ENCODE peak calls at places on chromosomes 3 and 15, in ten cellular contexts. H is HFF-Myc; O is cardiac muscle cell; T is Caco-2; S is testis; U is heart right ventricle; R is CD8-positive, alpha-beta T cell; M is stomach; D is fibroblast of lung; K is lower leg skin. F is an unnamed sample.

GRCh38 chr15:95302206-95302605 is 1028.3 kb upstream of the NR2F2 start:
- DNase-seq in H (no peak), O (no peak), T (no peak), S (no peak), U (no peak), R (no peak), M (no peak), D (no peak), K (no peak), F (no peak)

GRCh38 chr15:90478981-90479481 is 50.7 kb upstream of the CRTC3 start:
- DNase-seq in H (no peak), O (no peak), T (no peak), S (no peak), U (no peak), R (no peak), M (peak; percentile 48), D (peak; percentile 64), K (no peak), F (no peak)

GRCh38 chr3:125589743-125590142 is 5.6 kb downstream of the OSBPL11 start:
- DNase-seq in H (no peak), O (no peak), T (no peak), S (no peak), U (no peak), R (no peak), M (no peak), D (peak; percentile 40), K (no peak), F (no peak)

GRCh38 chr3:10337323-10338163 is 16.6 kb upstream of the SEC13 start:
- DNase-seq in H (no peak), O (no peak), T (no peak), S (no peak), U (no peak), R (no peak), M (no peak), D (no peak), K (no peak), F (no peak)

GRCh38 chr3:130973401-130973800 is 53.2 kb downstream of the ASTE1 start:
- DNase-seq in H (no peak), O (no peak), T (no peak), S (no peak), U (no peak), R (no peak), M (no peak), D (no peak), K (no peak), F (no peak)

GRCh38 chr15:79394231-79394630 is 37.9 kb upstream of the MINAR1 start:
- DNase-seq in H (peak; percentile 5), O (no peak), T (no peak), S (no peak), U (no peak), R (no peak), M (no peak), D (peak; percentile 81), K (no peak), F (peak; percentile 54)

GRCh38 chr3:41575754-41576153 is 376.4 kb downstream of the CTNNB1 start:
- DNase-seq in H (no peak), O (no peak), T (no peak), S (no peak), U (peak; percentile 23), R (no peak), M (no peak), D (no peak), K (no peak), F (no peak)

GRCh38 chr3:11910971-11911531 is 64.4 kb upstream of the TAMM41 start:
- DNase-seq in H (no peak), O (no peak), T (no peak), S (no peak), U (no peak), R (no peak), M (peak; percentile 74), D (no peak), K (peak; percentile 58), F (peak; percentile 55)

GRCh38 chr3:175338775-175339535 is 479.8 kb downstream of the NAALADL2 start:
- DNase-seq in H (peak; percentile 41), O (no peak), T (no peak), S (no peak), U (no peak), R (no peak), M (peak; percentile 26), D (peak; percentile 91), K (no peak), F (peak; percentile 33)

GRCh38 chr3:138062626-138063025 is 52.7 kb downstream of the CLDN18 start:
- DNase-seq in H (no peak), O (no peak), T (no peak), S (no peak), U (no peak), R (no peak), M (no peak), D (peak; percentile 70), K (no peak), F (peak; percentile 46)

DNA sequence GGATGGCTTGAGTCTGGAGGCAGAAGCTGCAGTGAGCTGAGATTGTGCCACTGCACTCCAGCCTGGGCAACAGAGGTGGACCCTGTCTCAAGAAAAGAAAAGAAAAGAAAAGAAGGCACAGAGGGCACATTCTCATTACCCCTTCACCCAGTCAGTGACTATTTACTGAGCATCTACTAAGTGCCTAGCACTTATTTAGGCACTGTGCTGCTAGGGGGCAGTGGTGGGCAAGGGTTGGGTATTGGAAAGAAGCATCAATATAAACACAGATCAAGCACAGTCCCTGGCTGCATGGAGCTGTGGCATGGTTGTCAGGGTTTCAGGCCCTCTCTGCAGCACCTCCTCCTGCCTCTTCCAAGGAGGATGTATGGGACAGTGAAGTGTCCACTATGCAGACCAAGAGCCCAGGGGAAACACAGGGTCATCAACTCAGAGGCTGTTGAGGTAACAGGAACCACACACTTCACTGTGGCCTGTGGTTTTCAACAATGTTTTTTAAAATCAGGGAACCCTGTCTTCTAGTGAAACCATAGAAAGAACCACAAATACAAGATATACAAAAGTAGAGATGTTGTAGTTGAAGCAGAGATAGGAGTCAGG is 138.5 kb downstream of the RAB11A start:
- DNase-seq in H (no peak), O (no peak), T (no peak), S (no peak), U (no peak), R (no peak), M (no peak), D (no peak), K (no peak), F (no peak)
- TF ChIP-seq CTCF in H (no peak), O (no peak), T (no peak), S (no peak), U (no peak), R (no peak), M (no peak), D (no peak), K (no peak), F (no peak)

GRCh38 chr15:69299451-69300128 is 878 bp downstream of the PAQR5 start:
- DNase-seq in H (no peak), O (no peak), T (no peak), S (no peak), U (no peak), R (no peak), M (no peak), D (no peak), K (no peak), F (no peak)

GRCh38 chr15:69300129-69300588 is 1.4 kb downstream of the PAQR5 start:
- DNase-seq in H (no peak), O (no peak), T (no peak), S (no peak), U (no peak), R (no peak), M (peak; percentile 69), D (no peak), K (no peak), F (no peak)

GRCh38 chr15:69297642-69298353 is 914 bp upstream of the PAQR5 start:
- DNase-seq in H (no peak), O (no peak), T (no peak), S (no peak), U (no peak), R (no peak), M (no peak), D (no peak), K (no peak), F (no peak)

GRCh38 chr15:69298354-69298696 is 387 bp upstream of the PAQR5 start:
- DNase-seq in H (no peak), O (no peak), T (no peak), S (no peak), U (no peak), R (no peak), M (no peak), D (no peak), K (no peak), F (no peak)

DNA sequence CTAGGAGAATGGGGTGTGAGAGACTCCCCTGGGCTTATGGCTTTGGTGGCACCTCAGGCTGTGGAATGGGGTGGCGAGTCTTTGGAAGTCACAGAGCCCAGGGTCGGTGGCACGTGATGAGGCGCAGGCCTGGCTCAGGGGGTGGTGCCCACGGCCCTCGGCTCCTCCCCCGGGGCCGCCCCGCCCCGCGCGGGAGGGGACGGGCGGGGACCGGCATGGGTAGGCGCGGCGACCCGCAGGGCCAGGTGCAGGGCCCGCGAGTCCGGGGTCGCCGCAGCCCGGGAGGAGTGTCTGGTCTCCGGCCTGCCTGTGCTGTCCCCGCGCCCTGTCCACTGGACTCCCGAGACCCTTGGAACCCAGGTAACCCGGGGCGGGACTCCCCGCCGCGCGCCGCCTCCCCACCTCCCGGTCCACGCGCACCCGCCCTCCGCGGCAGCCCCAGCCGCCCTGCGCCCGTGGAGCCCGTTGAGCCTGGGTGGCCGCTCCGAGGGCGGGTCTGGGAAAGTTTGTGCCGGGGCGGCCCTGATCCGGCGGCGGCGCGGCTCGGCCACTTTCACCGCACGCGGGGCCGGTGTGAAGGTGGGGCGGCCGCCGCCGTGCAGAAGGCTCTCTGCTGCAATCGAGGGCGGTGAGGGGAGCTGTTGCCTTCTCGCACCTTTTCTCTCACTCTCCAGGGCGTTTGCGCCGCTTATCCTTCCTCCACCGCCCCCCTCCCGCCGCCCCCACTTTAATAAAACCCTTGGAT is at the start of gene PAQR5:
- DNase-seq in H (no peak), O (peak; percentile 55), T (peak; percentile 62), S (peak; percentile 26), U (peak; percentile 19), R (no peak), M (peak; percentile 68), D (no peak), K (no peak), F (peak; percentile 31)
- H3K4me3 ChIP-seq in H (peak within 1 kb of the TSS; percentile 53), O (peak within 1 kb of the TSS; percentile 57), T (peak within 1 kb of the TSS; percentile 54), S (peak within 1 kb of the TSS; percentile 40), U (peak within 1 kb of the TSS; percentile 65), R (no peak within 1 kb of the TSS), M (peak within 1 kb of the TSS; percentile 57), D (peak within 1 kb of the TSS; percentile 62), K (peak within 1 kb of the TSS; percentile 5), F (peak within 1 kb of the TSS; percentile 48)

DNA sequence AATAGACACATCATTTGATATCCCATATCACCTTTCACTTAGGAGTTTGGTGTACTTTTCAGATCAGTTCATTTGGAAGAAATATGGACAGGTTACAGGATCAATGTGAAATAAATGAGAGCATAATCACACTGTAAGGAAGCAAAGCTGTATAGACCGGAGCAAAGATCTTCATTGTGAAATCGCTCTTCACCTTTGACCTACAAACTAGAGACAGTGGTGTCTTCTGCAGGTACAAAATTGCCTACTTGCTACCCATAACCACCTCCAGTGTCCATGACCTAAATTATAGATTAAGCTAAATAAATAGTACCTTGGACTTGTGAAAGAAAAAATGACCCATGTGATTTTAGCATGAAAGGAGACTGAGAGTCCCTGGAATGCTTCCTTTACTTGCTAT is 379.4 kb upstream of the SUCLG2 start:
- DNase-seq in H (no peak), O (no peak), T (no peak), S (no peak), U (no peak), R (no peak), M (no peak), D (no peak), K (no peak), F (no peak)
- TF ChIP-seq CTCF in H (no peak), O (no peak), T (no peak), S (no peak), U (no peak), R (no peak), M (no peak), D (no peak), K (no peak), F (no peak)

GRCh38 chr15:40279437-40280141 is 3.3 kb downstream of the ANKRD63 start:
- DNase-seq in H (no peak), O (peak; percentile 85), T (peak; percentile 85), S (peak; percentile 84), U (peak; percentile 69), R (peak; percentile 79), M (peak; percentile 80), D (peak; percentile 17), K (peak; percentile 93), F (peak; percentile 76)
- H3K4me3 ChIP-seq in H (no peak overlapping the region), O (no peak overlapping the region), T (no peak overlapping the region), S (peak overlapping the region; percentile 0), U (no peak overlapping the region), R (no peak overlapping the region), M (no peak overlapping the region), D (no peak overlapping the region), K (no peak overlapping the region), F (no peak overlapping the region)

F was measured in foreskin fibroblast.